ENCODE peak calls at places on chromosomes 3 and 15, in five cellular contexts. B is SK-N-SH, O is HepG2, W is H1, K is K562. G is an unnamed sample.

GRCh38 chr3:195556390-195556789 is 13.3 kb upstream of the PPP1R2 start:
- DNase-seq in B (no peak), O (no peak), W (no peak), K (peak; percentile 48), G (no peak)

GRCh38 chr15:44319385-44319784 is 30.9 kb downstream of the GOLM2 start:
- DNase-seq in W (no peak), O (no peak), B (no peak), K (no peak), G (no peak)

GRCh38 chr15:68764090-68764489 is 56.6 kb downstream of the ANP32A start:
- DNase-seq in B (no peak), O (no peak), W (no peak), K (no peak), G (no peak)

GRCh38 chr3:51684971-51685751 is 14.1 kb downstream of the TEX264 start:
- DNase-seq in O (no peak), K (peak; percentile 18), W (no peak), B (no peak), G (no peak)

GRCh38 chr3:169340055-169340454 is 323.5 kb downstream of the MECOM start:
- DNase-seq in O (no peak), K (no peak), B (no peak), W (no peak), G (no peak)

GRCh38 chr3:11810276-11810675 is 36.4 kb downstream of the TAMM41 start:
- DNase-seq in K (no peak), O (no peak), B (no peak), W (no peak), G (no peak)

GRCh38 chr3:153242900-153243299 is 80.9 kb downstream of the RAP2B start:
- DNase-seq in W (no peak), K (no peak), B (no peak), O (no peak), G (no peak)

GRCh38 chr15:68249058-68249713 is 19.7 kb upstream of the CLN6 start:
- DNase-seq in K (no peak), O (no peak), B (no peak), W (no peak), G (no peak)

GRCh38 chr3:149174901-149175300 is 45.5 kb downstream of the HPS3 start:
- DNase-seq in B (no peak), O (no peak), K (no peak), W (no peak), G (no peak)

GRCh38 chr15:65494066-65494465 is 23.4 kb downstream of the DPP8 start:
- DNase-seq in K (no peak), W (no peak), O (no peak), B (no peak), G (no peak)

GRCh38 chr3:23071306-23071705 is 131.8 kb upstream of the UBE2E2 start:
- DNase-seq in O (no peak), W (no peak), B (no peak), K (no peak), G (no peak)

GRCh38 chr3:196168808-196169391 is 42.3 kb downstream of the ZDHHC19 start:
- DNase-seq in B (no peak), K (no peak), W (no peak), O (no peak), G (no peak)

GRCh38 chr3:76638006-76638405 is 401.9 kb upstream of the ROBO2 start:
- DNase-seq in B (no peak), O (no peak), K (no peak), W (no peak), G (no peak)

GRCh38 chr3:73061416-73061815 is at the start of gene EBLN2:
- DNase-seq in B (no peak), O (no peak), W (no peak), K (no peak), G (no peak)

GRCh38 chr3:48402281-48402732 is 27.6 kb downstream of the PLXNB1 start:
- DNase-seq in K (peak; percentile 37), B (peak; percentile 18), W (no peak), O (no peak), G (no peak)

GRCh38 chr3:76986876-76987513 is 52.9 kb upstream of the ROBO2 start:
- DNase-seq in O (no peak), K (no peak), B (peak; percentile 34), W (no peak), G (no peak)

GRCh38 chr3:117674321-117674720 is 964.7 kb downstream of the TUSC7 start:
- DNase-seq in W (no peak), B (no peak), O (no peak), K (no peak), G (no peak)

GRCh38 chr3:49790626-49791411 is 4.5 kb upstream of the IP6K1 start:
- DNase-seq in W (no peak), K (peak; percentile 31), O (no peak), B (peak; percentile 41), G (no peak)

GRCh38 chr15:64806509-64806908 is 18.9 kb downstream of the PIF1 start:
- DNase-seq in W (no peak), O (no peak), B (no peak), K (no peak), G (no peak)

GRCh38 chr15:91061997-91062396 is 38.1 kb upstream of the SV2B start:
- DNase-seq in B (no peak), W (no peak), O (no peak), K (no peak), G (no peak)

GRCh38 chr3:125398952-125399351 is 23.8 kb upstream of the ZNF148 start:
- DNase-seq in K (no peak), B (no peak), W (no peak), O (no peak), G (no peak)

GRCh38 chr3:134037168-134037567 is 7.4 kb upstream of the SLCO2A1 start:
- DNase-seq in W (no peak), O (no peak), B (no peak), K (no peak), G (no peak)

GRCh38 chr15:90388462-90389182 is 580 bp downstream of the IQGAP1 start:
- DNase-seq in B (no peak), K (peak; percentile 80), W (no peak), O (peak; percentile 17), G (peak; percentile 78)

GRCh38 chr15:98983333-98983732 is 24.3 kb downstream of the PGPEP1L start:
- DNase-seq in K (peak; percentile 37), O (no peak), W (no peak), B (no peak), G (peak; percentile 37)

DNA sequence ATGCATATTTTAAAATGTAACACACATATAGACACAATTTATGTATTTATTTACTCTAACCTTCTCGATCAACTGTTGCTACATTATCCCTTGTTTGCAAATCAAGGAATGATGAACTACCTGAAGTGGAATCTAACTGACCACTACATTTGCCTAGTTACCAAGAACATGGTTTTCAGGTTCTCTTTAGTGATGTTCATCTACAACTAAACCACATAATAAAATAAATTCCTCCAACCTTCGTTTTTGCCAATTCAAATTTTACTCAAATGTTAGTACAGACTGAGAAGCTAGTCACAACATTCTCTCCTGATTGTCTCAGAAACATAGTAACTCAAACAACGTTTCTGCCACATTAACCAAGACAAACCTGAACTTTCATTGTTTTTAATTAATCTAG is 521.9 kb downstream of the FOXP1 start:
- DNase-seq in K (no peak), B (no peak), O (no peak), W (no peak), G (no peak)
- H3K4me3 ChIP-seq in K (no peak overlapping the region), B (peak overlapping the region; percentile 14), O (peak overlapping the region; percentile 11), W (no peak overlapping the region), G (no peak overlapping the region)

DNA sequence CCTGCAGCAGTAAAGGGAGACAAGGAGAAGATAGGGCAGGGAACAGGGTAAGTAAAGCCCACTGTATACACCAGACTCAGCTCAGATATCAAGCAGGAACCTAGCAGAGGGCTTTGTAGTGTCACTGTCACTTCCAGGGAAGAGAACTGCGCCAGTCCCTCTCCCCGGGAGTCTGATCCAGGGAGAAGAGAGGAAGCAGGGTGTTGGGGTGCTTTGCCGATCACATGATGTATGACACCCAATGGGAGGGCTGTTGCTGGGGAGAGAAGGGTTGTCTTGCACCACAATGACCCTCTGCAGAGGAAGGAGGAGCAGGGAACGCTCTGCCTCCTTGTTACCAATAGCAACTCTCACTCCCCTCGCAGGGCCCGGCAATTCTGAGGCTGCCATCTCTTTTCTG is 147.2 kb upstream of the SLC2A2 start:
- DNase-seq in B (no peak), O (no peak), K (no peak), W (no peak), G (peak; percentile 25)
- TF ChIP-seq GABPA in B (no peak), O (no peak), K (no peak), W (no peak), G (no peak)

DNA sequence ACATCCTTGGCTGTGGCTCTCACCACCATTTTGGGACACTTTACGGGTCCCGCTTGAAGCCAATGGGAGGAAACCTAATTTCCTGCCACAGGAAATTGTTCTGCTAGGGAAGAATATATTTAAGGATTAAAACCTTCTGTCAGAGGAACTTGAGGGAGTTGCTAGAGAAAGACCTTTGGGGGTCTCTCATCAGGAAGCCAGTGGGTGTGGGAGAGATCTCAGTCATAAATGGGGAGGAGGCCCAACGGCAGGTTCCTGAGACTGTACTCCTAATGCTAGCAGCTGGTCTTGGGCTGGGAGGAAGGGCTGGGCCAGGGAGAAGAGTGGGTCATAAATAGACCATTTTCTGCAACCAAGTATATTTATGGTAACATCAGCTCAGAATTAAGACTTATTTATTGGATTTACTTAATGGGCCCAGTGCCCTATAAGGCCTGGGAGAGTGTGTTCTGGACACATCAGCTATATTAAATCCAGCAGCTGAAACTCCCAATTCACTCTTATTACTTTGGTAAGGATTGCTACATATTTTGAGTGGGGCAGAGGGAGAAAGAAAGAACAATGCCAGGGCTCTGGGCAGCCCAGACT is 92.5 kb downstream of the SMAD3 start:
- DNase-seq in W (no peak), O (no peak), B (no peak), K (no peak), G (no peak)
- H3K27ac ChIP-seq in W (no peak overlapping the region), O (no peak overlapping the region), B (no peak overlapping the region), K (no peak overlapping the region), G (no peak overlapping the region)

GRCh38 chr3:141387446-141388030 is 19.2 kb downstream of the ZBTB38 start:
- DNase-seq in K (no peak), B (no peak), W (no peak), O (no peak), G (no peak)
- H3K4me3 ChIP-seq in K (no peak overlapping the region), B (peak overlapping the region; percentile 45), W (no peak overlapping the region), O (no peak overlapping the region), G (no peak overlapping the region)

GRCh38 chr3:160540546-160540945 is 24.8 kb downstream of the KPNA4 start:
- DNase-seq in K (no peak), O (no peak), W (no peak), B (no peak), G (no peak)
- TF ChIP-seq GABPA in K (no peak), O (no peak), W (no peak), B (no peak), G (no peak)

G was measured in HL-60.